ENCODE peak calls at places on chromosomes 13 and 19, in eight cellular contexts. One of them, this sample, is unnamed.

GRCh38 chr19:32318884-32319520 is 26.4 kb upstream of the ZNF507 start:
- DNase-seq in nephron progenitor cell: peak; percentile 37
- DNase-seq in lower leg skin: no peak
- DNase-seq in left ventricle myocardium inferior: no peak
- DNase-seq in WTC11: peak; percentile 67
- DNase-seq in BE2C: no peak
- DNase-seq in CD8-positive, alpha-beta T cell: no peak
- DNase-seq in fibroblast of lung: no peak
- DNase-seq in this sample: no peak

GRCh38 chr13:61255035-61255796 is 160.4 kb downstream of the PCDH20 start:
- DNase-seq in left ventricle myocardium inferior: no peak
- DNase-seq in nephron progenitor cell: peak; percentile 19
- DNase-seq in lower leg skin: no peak
- DNase-seq in WTC11: peak; percentile 36
- DNase-seq in BE2C: peak; percentile 43
- DNase-seq in CD8-positive, alpha-beta T cell: no peak
- DNase-seq in fibroblast of lung: peak; percentile 6
- DNase-seq in this sample: no peak

GRCh38 chr19:11152318-11153062 is 3.1 kb downstream of the SPC24 start:
- DNase-seq in BE2C: no peak
- DNase-seq in CD8-positive, alpha-beta T cell: no peak
- DNase-seq in lower leg skin: peak; percentile 93
- DNase-seq in fibroblast of lung: peak; percentile 92
- DNase-seq in left ventricle myocardium inferior: peak; percentile 72
- DNase-seq in nephron progenitor cell: no peak
- DNase-seq in WTC11: no peak
- DNase-seq in this sample: no peak

GRCh38 chr13:20127563-20128458 is 33.0 kb downstream of the GJA3 start:
- DNase-seq in CD8-positive, alpha-beta T cell: no peak
- DNase-seq in nephron progenitor cell: peak; percentile 68
- DNase-seq in WTC11: peak; percentile 64
- DNase-seq in left ventricle myocardium inferior: peak; percentile 77
- DNase-seq in lower leg skin: peak; percentile 92
- DNase-seq in fibroblast of lung: peak; percentile 51
- DNase-seq in BE2C: peak; percentile 67
- DNase-seq in this sample: peak; percentile 57

GRCh38 chr13:27112006-27112405 is 59.6 kb downstream of the USP12 start:
- DNase-seq in fibroblast of lung: no peak
- DNase-seq in left ventricle myocardium inferior: no peak
- DNase-seq in lower leg skin: no peak
- DNase-seq in nephron progenitor cell: no peak
- DNase-seq in CD8-positive, alpha-beta T cell: no peak
- DNase-seq in WTC11: no peak
- DNase-seq in BE2C: no peak
- DNase-seq in this sample: no peak

GRCh38 chr19:6022570-6023049 is 44.7 kb upstream of the RANBP3 start:
- DNase-seq in fibroblast of lung: no peak
- DNase-seq in left ventricle myocardium inferior: no peak
- DNase-seq in nephron progenitor cell: no peak
- DNase-seq in CD8-positive, alpha-beta T cell: no peak
- DNase-seq in lower leg skin: no peak
- DNase-seq in BE2C: no peak
- DNase-seq in WTC11: no peak
- DNase-seq in this sample: no peak

GRCh38 chr19:41851456-41851855 is 6.6 kb downstream of the DMRTC2 start:
- DNase-seq in WTC11: no peak
- DNase-seq in fibroblast of lung: no peak
- DNase-seq in lower leg skin: no peak
- DNase-seq in CD8-positive, alpha-beta T cell: no peak
- DNase-seq in BE2C: no peak
- DNase-seq in nephron progenitor cell: no peak
- DNase-seq in left ventricle myocardium inferior: no peak
- DNase-seq in this sample: no peak

GRCh38 chr13:25538276-25538675 is 166.5 kb downstream of the ATP8A2 start:
- DNase-seq in nephron progenitor cell: no peak
- DNase-seq in lower leg skin: no peak
- DNase-seq in BE2C: no peak
- DNase-seq in left ventricle myocardium inferior: no peak
- DNase-seq in fibroblast of lung: no peak
- DNase-seq in WTC11: no peak
- DNase-seq in CD8-positive, alpha-beta T cell: no peak
- DNase-seq in this sample: no peak

GRCh38 chr19:6446452-6446851 is 12.9 kb upstream of the SLC25A41 start:
- DNase-seq in CD8-positive, alpha-beta T cell: no peak
- DNase-seq in WTC11: no peak
- DNase-seq in nephron progenitor cell: no peak
- DNase-seq in left ventricle myocardium inferior: no peak
- DNase-seq in lower leg skin: no peak
- DNase-seq in BE2C: no peak
- DNase-seq in fibroblast of lung: no peak
- DNase-seq in this sample: no peak

GRCh38 chr13:50529154-50529882 is 314.2 kb downstream of the DLEU7 start:
- DNase-seq in WTC11: peak; percentile 35
- DNase-seq in BE2C: peak; percentile 82
- DNase-seq in CD8-positive, alpha-beta T cell: no peak
- DNase-seq in nephron progenitor cell: no peak
- DNase-seq in fibroblast of lung: peak; percentile 93
- DNase-seq in left ventricle myocardium inferior: peak; percentile 89
- DNase-seq in lower leg skin: peak; percentile 95
- DNase-seq in this sample: no peak

GRCh38 chr13:110869805-110870706 is 44.8 kb downstream of the ANKRD10 start:
- DNase-seq in BE2C: peak; percentile 47
- DNase-seq in left ventricle myocardium inferior: peak; percentile 74
- DNase-seq in fibroblast of lung: peak; percentile 100
- DNase-seq in CD8-positive, alpha-beta T cell: no peak
- DNase-seq in WTC11: peak; percentile 49
- DNase-seq in lower leg skin: peak; percentile 92
- DNase-seq in nephron progenitor cell: no peak
- DNase-seq in this sample: no peak

GRCh38 chr19:9608912-9609311 is 12.1 kb downstream of the ZNF561 start:
- DNase-seq in left ventricle myocardium inferior: no peak
- DNase-seq in CD8-positive, alpha-beta T cell: no peak
- DNase-seq in BE2C: no peak
- DNase-seq in fibroblast of lung: no peak
- DNase-seq in WTC11: no peak
- DNase-seq in nephron progenitor cell: no peak
- DNase-seq in lower leg skin: no peak
- DNase-seq in this sample: no peak

GRCh38 chr13:43985437-43986051 is 105.8 kb downstream of the LACC1 start:
- DNase-seq in CD8-positive, alpha-beta T cell: no peak
- DNase-seq in BE2C: no peak
- DNase-seq in nephron progenitor cell: no peak
- DNase-seq in left ventricle myocardium inferior: no peak
- DNase-seq in fibroblast of lung: no peak
- DNase-seq in WTC11: no peak
- DNase-seq in lower leg skin: no peak
- DNase-seq in this sample: no peak

GRCh38 chr19:21568816-21569496 is 63.6 kb downstream of the ZNF429 start:
- DNase-seq in fibroblast of lung: peak; percentile 92
- DNase-seq in BE2C: no peak
- DNase-seq in WTC11: no peak
- DNase-seq in CD8-positive, alpha-beta T cell: peak; percentile 84
- DNase-seq in lower leg skin: peak; percentile 94
- DNase-seq in nephron progenitor cell: no peak
- DNase-seq in left ventricle myocardium inferior: peak; percentile 87
- DNase-seq in this sample: no peak

DNA sequence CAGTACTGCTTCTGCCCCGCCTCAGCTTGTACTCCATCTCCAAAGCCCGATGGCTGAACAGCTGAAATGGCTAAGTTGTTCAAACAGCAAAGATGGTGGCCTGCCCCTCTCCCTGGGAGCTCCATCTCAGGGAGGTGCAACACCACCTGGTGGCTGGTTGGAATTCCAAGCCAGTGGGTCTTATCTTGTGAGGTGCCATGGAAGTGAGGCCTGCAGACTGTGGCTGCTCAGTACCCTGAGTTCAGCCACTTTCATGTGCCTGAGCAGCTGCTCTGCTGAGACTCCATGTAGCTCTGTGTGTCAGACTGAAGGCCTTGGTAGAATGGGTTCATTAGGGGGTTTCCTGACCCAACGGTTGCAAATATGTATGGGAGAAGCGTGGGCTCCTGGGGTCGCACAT is 67.3 kb upstream of the SPRY2 start:
- DNase-seq in lower leg skin: no peak
- DNase-seq in BE2C: peak; percentile 23
- DNase-seq in fibroblast of lung: no peak
- DNase-seq in WTC11: peak; percentile 47
- DNase-seq in nephron progenitor cell: no peak
- DNase-seq in left ventricle myocardium inferior: no peak
- DNase-seq in CD8-positive, alpha-beta T cell: no peak
- DNase-seq in this sample: no peak
- TF ChIP-seq CTCF in lower leg skin: no peak
- TF ChIP-seq CTCF in BE2C: peak; percentile 39
- TF ChIP-seq CTCF in fibroblast of lung: no peak
- TF ChIP-seq CTCF in WTC11: no peak
- TF ChIP-seq CTCF in nephron progenitor cell: no peak
- TF ChIP-seq CTCF in left ventricle myocardium inferior: no peak
- TF ChIP-seq CTCF in CD8-positive, alpha-beta T cell: no peak
- TF ChIP-seq CTCF in this sample: no peak

DNA sequence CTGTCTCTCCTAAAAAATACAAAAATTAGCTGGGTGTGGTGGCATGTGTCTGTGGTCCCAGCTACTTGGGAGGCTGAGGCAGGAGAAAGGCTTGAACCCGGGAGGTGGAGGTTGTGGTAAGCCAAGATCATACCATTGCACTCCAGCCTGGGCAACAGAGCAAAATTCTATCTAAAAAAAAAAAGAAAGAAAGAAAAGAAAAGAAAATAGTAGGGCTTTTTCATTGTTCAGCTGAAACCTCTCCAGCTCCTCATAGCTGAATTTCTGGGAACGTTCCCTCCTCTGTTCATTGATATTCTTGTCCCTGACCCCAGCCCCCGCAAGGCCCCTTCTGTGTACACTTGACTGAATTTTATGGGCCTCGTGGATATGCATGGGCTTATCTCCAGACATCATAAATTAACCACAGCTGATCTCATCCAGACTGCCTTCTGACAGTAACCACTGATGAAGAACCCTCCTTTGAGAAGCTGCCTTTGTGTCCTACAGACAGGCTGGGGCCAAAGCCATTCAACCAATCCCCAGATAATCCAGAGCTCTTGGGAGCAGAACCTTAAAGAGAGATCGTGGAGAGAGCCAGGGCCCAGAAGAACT is at the start of gene ELSPBP1:
- DNase-seq in lower leg skin: no peak
- DNase-seq in CD8-positive, alpha-beta T cell: no peak
- DNase-seq in nephron progenitor cell: peak; percentile 50
- DNase-seq in BE2C: no peak
- DNase-seq in left ventricle myocardium inferior: no peak
- DNase-seq in fibroblast of lung: no peak
- DNase-seq in WTC11: no peak
- DNase-seq in this sample: no peak
- TF ChIP-seq CTCF in lower leg skin: no peak
- TF ChIP-seq CTCF in CD8-positive, alpha-beta T cell: no peak
- TF ChIP-seq CTCF in nephron progenitor cell: no peak
- TF ChIP-seq CTCF in BE2C: no peak
- TF ChIP-seq CTCF in left ventricle myocardium inferior: no peak
- TF ChIP-seq CTCF in fibroblast of lung: no peak
- TF ChIP-seq CTCF in WTC11: no peak
- TF ChIP-seq CTCF in this sample: no peak

DNA sequence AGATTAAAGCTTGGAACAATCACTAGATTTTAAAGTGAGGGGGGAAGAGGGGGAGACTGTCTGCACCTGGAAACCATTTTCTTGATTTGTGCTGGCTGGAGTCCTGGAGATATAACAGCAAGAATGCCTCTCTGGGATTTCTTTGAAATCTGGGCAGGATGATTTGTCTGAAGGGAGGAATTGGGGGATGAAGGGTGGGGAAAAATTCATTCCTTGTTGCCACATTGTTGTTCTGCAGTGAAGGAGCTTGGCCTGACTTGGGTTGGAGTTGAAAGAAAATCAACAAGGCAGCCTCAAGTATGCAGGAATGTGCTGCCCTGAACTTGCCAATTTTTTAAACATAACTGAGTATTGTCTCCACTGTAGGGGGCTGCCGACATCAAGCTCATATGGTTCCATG is 627.6 kb upstream of the KLF12 start:
- DNase-seq in BE2C: no peak
- DNase-seq in fibroblast of lung: no peak
- DNase-seq in nephron progenitor cell: no peak
- DNase-seq in lower leg skin: no peak
- DNase-seq in CD8-positive, alpha-beta T cell: no peak
- DNase-seq in WTC11: no peak
- DNase-seq in left ventricle myocardium inferior: no peak
- DNase-seq in this sample: no peak
- TF ChIP-seq CTCF in BE2C: no peak
- TF ChIP-seq CTCF in fibroblast of lung: no peak
- TF ChIP-seq CTCF in nephron progenitor cell: no peak
- TF ChIP-seq CTCF in lower leg skin: no peak
- TF ChIP-seq CTCF in CD8-positive, alpha-beta T cell: no peak
- TF ChIP-seq CTCF in WTC11: no peak
- TF ChIP-seq CTCF in left ventricle myocardium inferior: no peak
- TF ChIP-seq CTCF in this sample: no peak

GRCh38 chr13:78593652-78594494 is 9.5 kb downstream of the POU4F1 start:
- DNase-seq in fibroblast of lung: no peak
- DNase-seq in CD8-positive, alpha-beta T cell: no peak
- DNase-seq in WTC11: peak; percentile 62
- DNase-seq in lower leg skin: no peak
- DNase-seq in nephron progenitor cell: no peak
- DNase-seq in left ventricle myocardium inferior: no peak
- DNase-seq in BE2C: no peak
- DNase-seq in this sample: no peak
- TF ChIP-seq CTCF in fibroblast of lung: no peak
- TF ChIP-seq CTCF in CD8-positive, alpha-beta T cell: no peak
- TF ChIP-seq CTCF in WTC11: no peak
- TF ChIP-seq CTCF in lower leg skin: no peak
- TF ChIP-seq CTCF in nephron progenitor cell: no peak
- TF ChIP-seq CTCF in left ventricle myocardium inferior: no peak
- TF ChIP-seq CTCF in BE2C: no peak
- TF ChIP-seq CTCF in this sample: no peak

GRCh38 chr19:31254611-31255010 is 94.6 kb downstream of the TSHZ3 start:
- DNase-seq in fibroblast of lung: no peak
- DNase-seq in WTC11: no peak
- DNase-seq in lower leg skin: no peak
- DNase-seq in BE2C: no peak
- DNase-seq in nephron progenitor cell: no peak
- DNase-seq in CD8-positive, alpha-beta T cell: no peak
- DNase-seq in left ventricle myocardium inferior: no peak
- DNase-seq in this sample: no peak

GRCh38 chr19:31253816-31254551 is 95.3 kb downstream of the TSHZ3 start:
- DNase-seq in left ventricle myocardium inferior: no peak
- DNase-seq in CD8-positive, alpha-beta T cell: no peak
- DNase-seq in lower leg skin: no peak
- DNase-seq in fibroblast of lung: peak; percentile 20
- DNase-seq in WTC11: no peak
- DNase-seq in nephron progenitor cell: no peak
- DNase-seq in BE2C: no peak
- DNase-seq in this sample: no peak

GRCh38 chr19:31252476-31252875 is 96.8 kb downstream of the TSHZ3 start:
- DNase-seq in left ventricle myocardium inferior: no peak
- DNase-seq in nephron progenitor cell: no peak
- DNase-seq in fibroblast of lung: no peak
- DNase-seq in BE2C: no peak
- DNase-seq in lower leg skin: no peak
- DNase-seq in CD8-positive, alpha-beta T cell: no peak
- DNase-seq in WTC11: no peak
- DNase-seq in this sample: no peak

DNA sequence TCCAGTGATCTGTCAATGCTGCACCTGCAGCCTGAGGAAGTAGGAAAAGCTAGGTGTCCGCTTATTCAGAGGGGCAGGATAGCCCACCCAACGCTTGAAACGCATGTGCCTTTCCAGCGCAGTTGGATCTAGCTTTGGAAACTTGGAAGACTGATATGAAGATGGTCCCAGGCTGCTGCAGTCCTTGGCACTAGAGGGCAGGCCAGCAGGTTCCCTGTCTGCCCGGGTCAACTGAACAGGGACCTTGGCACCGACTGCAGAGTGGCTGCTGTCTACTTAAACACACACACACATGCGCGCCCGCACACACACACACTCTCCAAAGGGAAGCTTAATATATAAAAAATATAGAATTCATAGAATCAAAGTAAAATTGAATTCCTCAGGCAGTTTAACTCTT is 100.0 kb downstream of the TSHZ3 start:
- DNase-seq in lower leg skin: no peak
- DNase-seq in CD8-positive, alpha-beta T cell: no peak
- DNase-seq in BE2C: no peak
- DNase-seq in nephron progenitor cell: no peak
- DNase-seq in fibroblast of lung: no peak
- DNase-seq in left ventricle myocardium inferior: no peak
- DNase-seq in WTC11: no peak
- DNase-seq in this sample: no peak
- TF ChIP-seq CTCF in lower leg skin: no peak
- TF ChIP-seq CTCF in CD8-positive, alpha-beta T cell: no peak
- TF ChIP-seq CTCF in BE2C: peak; percentile 7
- TF ChIP-seq CTCF in nephron progenitor cell: no peak
- TF ChIP-seq CTCF in fibroblast of lung: no peak
- TF ChIP-seq CTCF in left ventricle myocardium inferior: peak; percentile 24
- TF ChIP-seq CTCF in WTC11: no peak
- TF ChIP-seq CTCF in this sample: no peak